ENCODE peak calls at places on chromosomes 11 and 22, in nine cellular contexts. S, I, A, R, Z, L, H, B and C are unnamed samples.

GRCh38 chr11:129704831-129705230 is 110.8 kb upstream of the TMEM45B start:
- DNase-seq in H (no peak), A (no peak), L (no peak), R (no peak), Z (no peak), B (no peak), I (peak), S (no peak), C (no peak)

GRCh38 chr11:34124885-34125668 is 19.6 kb downstream of the NAT10 start:
- DNase-seq in I (no peak), L (no peak), B (no peak), R (no peak), S (no peak), H (no peak), Z (no peak), A (no peak), C (no peak)

GRCh38 chr22:30667092-30667485 is 586 bp downstream of the DUSP18 start:
- DNase-seq in Z (no peak), A (no peak), R (no peak), S (no peak), H (no peak), B (no peak), L (no peak), I (no peak), C (peak)

GRCh38 chr22:37599161-37599560 is 9.5 kb upstream of the GGA1 start:
- DNase-seq in B (peak), L (no peak), I (no peak), R (no peak), H (no peak), Z (no peak), A (no peak), S (no peak), C (no peak)

GRCh38 chr11:37721485-37721884 is 1123.4 kb upstream of the RAG2 start:
- DNase-seq in R (no peak), Z (no peak), H (no peak), A (peak), B (no peak), S (no peak), I (no peak), L (no peak), C (no peak)

GRCh38 chr11:74276581-74276980 is 34.9 kb downstream of the P4HA3 start:
- DNase-seq in A (peak), B (no peak), L (peak), S (no peak), I (no peak), H (peak), Z (no peak), R (no peak), C (peak)

GRCh38 chr11:45517171-45517770 is 148.2 kb downstream of the CHST1 start:
- DNase-seq in Z (no peak), I (peak), H (no peak), A (no peak), B (no peak), L (no peak), R (no peak), S (no peak), C (no peak)

GRCh38 chr22:33844273-33844672 is 76.0 kb downstream of the LARGE1 start:
- DNase-seq in S (no peak), I (no peak), B (no peak), A (no peak), H (no peak), L (no peak), Z (no peak), R (no peak), C (no peak)

GRCh38 chr22:42800731-42801536 is 56.1 kb downstream of the ARFGAP3 start:
- DNase-seq in L (no peak), I (peak), H (no peak), B (no peak), S (no peak), R (no peak), Z (no peak), A (no peak), C (no peak)

GRCh38 chr11:11608783-11609232 is 13.0 kb downstream of the GALNT18 start:
- DNase-seq in R (no peak), B (peak), Z (no peak), L (peak), S (no peak), I (no peak), H (no peak), A (peak), C (peak)

GRCh38 chr11:21640491-21640890 is 552.4 kb upstream of the ANO5 start:
- DNase-seq in I (no peak), B (no peak), Z (no peak), A (no peak), R (no peak), L (no peak), H (no peak), S (no peak), C (no peak)

GRCh38 chr11:20125927-20126326 is 34.3 kb downstream of the DBX1 start:
- DNase-seq in H (peak), S (no peak), Z (no peak), A (peak), B (peak), I (no peak), L (peak), R (no peak), C (peak)

GRCh38 chr11:100932474-100933100 is 197.0 kb downstream of the PGR start:
- DNase-seq in A (peak), B (peak), Z (no peak), L (peak), S (no peak), H (no peak), I (no peak), R (peak), C (peak)

GRCh38 chr11:44493929-44494328 is 71.5 kb upstream of the CD82 start:
- DNase-seq in L (no peak), I (no peak), S (no peak), A (no peak), B (no peak), Z (no peak), H (no peak), R (no peak), C (no peak)

GRCh38 chr11:15779518-15779917 is 576.8 kb downstream of the SOX6 start:
- DNase-seq in L (no peak), A (no peak), B (no peak), I (no peak), R (no peak), S (no peak), Z (no peak), H (no peak), C (no peak)

GRCh38 chr11:32751381-32751780 is 43.1 kb downstream of the CCDC73 start:
- DNase-seq in L (no peak), A (no peak), I (no peak), Z (no peak), H (no peak), B (no peak), S (no peak), R (no peak), C (no peak)

GRCh38 chr11:117614695-117615094 is 182.3 kb downstream of the DSCAML1 start:
- DNase-seq in I (no peak), L (no peak), A (no peak), Z (peak), B (no peak), R (no peak), H (no peak), S (no peak), C (no peak)

GRCh38 chr11:31818874-31819331 is 7.8 kb upstream of the PAX6 start:
- DNase-seq in L (no peak), A (no peak), R (no peak), H (no peak), Z (no peak), B (no peak), S (no peak), I (peak), C (no peak)

GRCh38 chr22:46937185-46937584 is 174.7 kb downstream of the TBC1D22A start:
- DNase-seq in I (peak), Z (no peak), A (no peak), H (no peak), L (no peak), S (no peak), R (no peak), B (no peak), C (no peak)

GRCh38 chr11:12263141-12263693 is 114.2 kb upstream of the PARVA start:
- DNase-seq in L (no peak), S (no peak), H (no peak), R (no peak), B (no peak), I (no peak), Z (no peak), A (peak), C (no peak)

GRCh38 chr11:8180469-8180868 is 11.6 kb upstream of the RIC3 start:
- DNase-seq in Z (no peak), H (no peak), A (no peak), I (no peak), S (no peak), R (no peak), L (no peak), B (no peak), C (no peak)

GRCh38 chr11:101894505-101894904 is 20.3 kb upstream of the CEP126 start:
- DNase-seq in I (no peak), A (no peak), S (no peak), R (no peak), L (no peak), Z (no peak), B (no peak), H (no peak), C (no peak)

GRCh38 chr11:66886317-66886588 is 29.4 kb downstream of the LRFN4 start:
- DNase-seq in I (no peak), L (no peak), B (no peak), H (no peak), S (no peak), A (no peak), Z (no peak), R (no peak), C (no peak)

GRCh38 chr22:24190566-24191208 is 9.4 kb downstream of the SUSD2 start:
- DNase-seq in I (peak), Z (peak), H (no peak), A (no peak), B (no peak), L (no peak), R (no peak), S (no peak), C (no peak)

GRCh38 chr11:22786475-22786874 is 43.1 kb downstream of the SVIP start:
- DNase-seq in H (no peak), L (no peak), S (no peak), Z (no peak), I (no peak), R (peak), A (no peak), B (no peak), C (no peak)
- H3K4me3 ChIP-seq in H (no peak), L (no peak), S (no peak), Z (no peak), I (no peak), R (peak), A (no peak), B (no peak), C (no peak)

GRCh38 chr11:6062691-6063358 is 32.3 kb upstream of the OR56A1 start:
- DNase-seq in B (no peak), S (no peak), A (no peak), L (no peak), I (no peak), R (peak), H (no peak), Z (no peak), C (no peak)
- TF ChIP-seq CTCF in B (no peak), S (no peak), A (no peak), L (no peak), I (no peak), R (no peak), H (no peak), Z (no peak), C (no peak)

GRCh38 chr11:83510530-83511449 is 224.6 kb upstream of the CCDC90B start:
- DNase-seq in R (no peak), I (no peak), Z (no peak), B (no peak), A (no peak), L (no peak), H (no peak), S (no peak), C (no peak)
- H3K4me3 ChIP-seq in R (no peak), I (no peak), Z (no peak), B (no peak), A (no peak), L (no peak), H (no peak), S (no peak), C (no peak)

GRCh38 chr11:2002042-2002776 is 4.6 kb upstream of the H19 start:
- DNase-seq in H (no peak), S (no peak), A (no peak), I (no peak), R (no peak), L (no peak), B (no peak), Z (no peak), C (no peak)

GRCh38 chr11:1998290-1998689 is 648 bp upstream of the H19 start:
- DNase-seq in L (no peak), S (no peak), H (no peak), B (no peak), A (no peak), Z (no peak), R (no peak), I (no peak), C (no peak)

GRCh38 chr11:2002807-2003206 is 5.2 kb upstream of the H19 start:
- DNase-seq in H (no peak), L (no peak), R (no peak), Z (no peak), B (no peak), S (no peak), A (no peak), I (no peak), C (no peak)

GRCh38 chr11:1997755-1998154 is at the start of gene H19:
- DNase-seq in L (no peak), R (no peak), Z (no peak), B (no peak), H (no peak), I (no peak), S (no peak), A (no peak), C (no peak)

GRCh38 chr11:1998861-1999260 is 1.2 kb upstream of the H19 start:
- DNase-seq in R (no peak), H (no peak), L (no peak), B (no peak), Z (no peak), I (no peak), A (no peak), S (no peak), C (no peak)
- TF ChIP-seq CTCF in R (no peak), H (no peak), L (no peak), B (no peak), Z (no peak), I (no peak), A (no peak), S (no peak), C (no peak)

GRCh38 chr11:128450882-128451647 is 136.3 kb downstream of the ETS1 start:
- DNase-seq in L (no peak), Z (no peak), S (peak), R (no peak), B (no peak), A (no peak), H (no peak), I (peak), C (no peak)
- H3K4me3 ChIP-seq in L (no peak), Z (peak), S (no peak), R (no peak), B (no peak), A (no peak), H (peak), I (no peak), C (no peak)

DNA sequence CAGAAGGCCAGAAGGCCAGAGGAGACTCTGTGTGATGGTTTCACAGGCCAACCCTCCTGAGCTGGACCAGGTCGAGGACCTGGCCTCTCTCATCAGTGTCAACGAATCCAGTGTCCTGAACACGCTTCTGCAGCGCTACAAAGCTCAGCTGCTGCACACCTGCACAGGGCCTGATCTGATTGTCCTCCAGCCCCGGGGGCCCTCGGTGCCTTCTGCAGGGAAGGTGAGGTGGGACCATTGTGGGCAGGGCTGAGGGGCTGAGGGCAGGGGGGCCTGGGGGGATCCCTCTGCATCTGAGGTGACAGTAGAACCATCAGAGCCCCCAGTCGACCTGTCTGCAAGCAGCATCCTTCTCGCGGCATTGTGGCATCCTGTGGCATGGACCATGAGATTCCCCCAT is 30.3 kb downstream of the MYO18B start:
- DNase-seq in S (no peak), L (no peak), I (no peak), Z (no peak), H (no peak), R (no peak), A (no peak), B (no peak), C (no peak)
- TF ChIP-seq CTCF in S (no peak), L (no peak), I (no peak), Z (no peak), H (no peak), R (no peak), A (no peak), B (no peak), C (no peak)

DNA sequence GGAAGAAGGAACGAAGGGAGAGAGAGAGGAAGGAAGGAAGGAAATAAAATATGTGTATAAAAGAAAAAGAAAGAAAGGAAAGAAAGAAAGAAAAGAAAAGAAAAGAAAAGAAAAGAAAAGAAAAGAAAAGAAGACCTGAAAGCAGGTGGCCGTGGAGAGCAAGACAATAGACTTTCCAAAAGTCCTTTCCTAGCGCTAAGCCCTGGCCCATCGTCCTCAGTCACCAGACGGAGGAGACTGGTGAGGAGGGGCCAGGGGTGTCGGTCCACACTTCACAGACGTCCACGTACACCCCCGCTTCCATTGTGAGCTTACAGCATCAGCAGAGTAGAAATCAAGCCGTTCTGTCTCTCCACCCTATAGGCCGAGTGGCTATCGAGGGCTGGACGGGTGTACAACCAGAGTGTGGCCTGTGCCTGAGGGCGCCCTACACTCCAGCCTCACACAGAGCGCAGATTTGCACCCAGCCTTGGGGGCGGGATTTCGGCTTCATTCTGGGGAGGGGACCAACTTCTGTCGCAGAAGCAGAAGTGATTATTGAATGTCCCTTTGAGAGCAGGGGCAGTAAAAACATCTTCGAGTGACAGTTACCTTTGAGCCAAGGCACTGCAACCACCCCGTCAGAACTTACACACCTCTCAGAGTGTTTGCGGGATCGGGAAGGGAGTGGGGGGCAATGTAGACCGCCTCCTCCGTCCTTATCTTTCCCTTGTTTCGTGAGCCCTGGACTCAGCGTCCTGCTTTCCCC is 2.0 kb upstream of the BSX start:
- DNase-seq in A (no peak), B (no peak), Z (no peak), L (no peak), S (no peak), H (no peak), I (no peak), R (no peak), C (no peak)
- H3K4me3 ChIP-seq in A (peak), B (peak), Z (peak), L (peak), S (peak), H (peak), I (peak), R (peak), C (peak)

GRCh38 chr11:29019960-29020683 is 911.9 kb downstream of the METTL15 start:
- DNase-seq in I (no peak), S (no peak), B (peak), H (peak), A (peak), R (no peak), Z (no peak), L (peak), C (no peak)
- TF ChIP-seq CTCF in I (no peak), S (no peak), B (peak), H (peak), A (peak), R (no peak), Z (no peak), L (peak), C (peak)

GRCh38 chr11:98600103-98600502 is 420.6 kb upstream of the CNTN5 start:
- DNase-seq in S (no peak), I (no peak), Z (no peak), R (no peak), B (no peak), H (no peak), L (no peak), A (no peak), C (no peak)

DNA sequence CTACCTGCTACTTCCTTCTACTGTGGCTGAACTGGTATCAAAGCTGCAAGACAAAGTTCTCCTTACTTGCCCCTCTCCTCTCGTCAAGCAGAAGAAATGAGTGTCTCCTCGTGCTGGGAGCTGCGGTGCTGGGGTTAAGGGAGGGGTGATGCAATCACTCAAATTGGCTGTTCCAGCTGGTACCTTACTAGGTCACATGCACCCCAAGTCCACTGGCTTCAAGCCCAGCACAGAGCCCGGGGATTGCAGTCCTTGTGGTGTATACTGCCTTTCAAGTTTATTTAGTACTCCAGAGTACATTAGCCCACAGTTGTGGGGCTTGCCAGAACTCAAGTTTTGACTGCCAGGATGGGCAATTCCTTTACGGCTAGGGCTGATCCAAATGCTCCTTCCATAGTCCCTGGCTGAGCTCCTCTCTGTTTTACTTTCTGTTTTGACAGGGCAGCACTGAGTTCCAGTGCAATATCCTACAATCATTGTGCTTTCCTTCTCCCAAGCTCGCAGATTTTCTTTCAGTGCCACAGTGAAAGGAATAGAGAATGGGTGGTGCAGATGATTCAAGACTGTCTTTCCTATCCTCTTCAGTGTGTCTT is 419.5 kb upstream of the CNTN5 start:
- DNase-seq in I (no peak), H (no peak), S (peak), Z (peak), B (no peak), L (no peak), A (no peak), R (no peak), C (no peak)
- H3K4me3 ChIP-seq in I (no peak), H (no peak), S (no peak), Z (no peak), B (no peak), L (no peak), A (no peak), R (no peak), C (no peak)